ENCODE peak calls at places on chromosomes 11 and 22, in six cellular contexts. One of them, this sample, is unnamed. For H3K36me3 and H3K4me1, the result is how much of the 10 kb centered on the place peaks cover.

GRCh38 chr22:45072322-45072903 is 62.6 kb upstream of the PHF21B start:
- DNase-seq in Peyer's patch: no peak
- DNase-seq in prostate gland: peak
- DNase-seq in aorta: no peak
- DNase-seq in CD4-positive, CD25-positive, alpha-beta regulatory T cell: no peak
- DNase-seq in neuronal stem cell: no peak
- DNase-seq in this sample: no peak

GRCh38 chr11:6505577-6506240 is 8.6 kb downstream of the DNHD1 start:
- DNase-seq in Peyer's patch: no peak
- DNase-seq in prostate gland: peak
- DNase-seq in aorta: no peak
- DNase-seq in CD4-positive, CD25-positive, alpha-beta regulatory T cell: no peak
- DNase-seq in neuronal stem cell: no peak
- DNase-seq in this sample: peak

GRCh38 chr22:37095113-37095512 is 14.4 kb downstream of the TMPRSS6 start:
- DNase-seq in Peyer's patch: no peak
- DNase-seq in prostate gland: no peak
- DNase-seq in aorta: no peak
- DNase-seq in CD4-positive, CD25-positive, alpha-beta regulatory T cell: no peak
- DNase-seq in neuronal stem cell: no peak
- DNase-seq in this sample: no peak

GRCh38 chr11:46306296-46306853 is 28.9 kb downstream of the CREB3L1 start:
- DNase-seq in Peyer's patch: no peak
- DNase-seq in prostate gland: no peak
- DNase-seq in aorta: no peak
- DNase-seq in CD4-positive, CD25-positive, alpha-beta regulatory T cell: no peak
- DNase-seq in neuronal stem cell: no peak
- DNase-seq in this sample: no peak

GRCh38 chr11:115607621-115608191 is 103.5 kb upstream of the CADM1 start:
- DNase-seq in Peyer's patch: no peak
- DNase-seq in prostate gland: no peak
- DNase-seq in aorta: no peak
- DNase-seq in CD4-positive, CD25-positive, alpha-beta regulatory T cell: no peak
- DNase-seq in neuronal stem cell: no peak
- DNase-seq in this sample: no peak

GRCh38 chr11:121814962-121815361 is 301.1 kb downstream of the BLID start:
- DNase-seq in Peyer's patch: no peak
- DNase-seq in prostate gland: no peak
- DNase-seq in aorta: no peak
- DNase-seq in CD4-positive, CD25-positive, alpha-beta regulatory T cell: no peak
- DNase-seq in neuronal stem cell: no peak
- DNase-seq in this sample: no peak

GRCh38 chr11:72735495-72736027 is 16.6 kb downstream of the ARAP1 start:
- DNase-seq in Peyer's patch: no peak
- DNase-seq in prostate gland: no peak
- DNase-seq in aorta: no peak
- DNase-seq in CD4-positive, CD25-positive, alpha-beta regulatory T cell: no peak
- DNase-seq in neuronal stem cell: no peak
- DNase-seq in this sample: no peak

GRCh38 chr11:44894217-44894617 is 56.5 kb downstream of the TP53I11 start:
- DNase-seq in Peyer's patch: peak
- DNase-seq in prostate gland: peak
- DNase-seq in aorta: peak
- DNase-seq in CD4-positive, CD25-positive, alpha-beta regulatory T cell: peak
- DNase-seq in neuronal stem cell: peak
- DNase-seq in this sample: peak

GRCh38 chr11:69060005-69060404 is 11.3 kb downstream of the TPCN2 start:
- DNase-seq in Peyer's patch: no peak
- DNase-seq in prostate gland: no peak
- DNase-seq in aorta: no peak
- DNase-seq in CD4-positive, CD25-positive, alpha-beta regulatory T cell: no peak
- DNase-seq in neuronal stem cell: no peak
- DNase-seq in this sample: no peak

GRCh38 chr11:34274712-34275398 is 83.0 kb downstream of the ABTB2 start:
- DNase-seq in Peyer's patch: peak
- DNase-seq in prostate gland: peak
- DNase-seq in aorta: peak
- DNase-seq in CD4-positive, CD25-positive, alpha-beta regulatory T cell: no peak
- DNase-seq in neuronal stem cell: no peak
- DNase-seq in this sample: peak

GRCh38 chr22:24592846-24593809 is at the start of gene LRRC75B:
- DNase-seq in Peyer's patch: peak
- DNase-seq in prostate gland: peak
- DNase-seq in aorta: peak
- DNase-seq in CD4-positive, CD25-positive, alpha-beta regulatory T cell: no peak
- DNase-seq in neuronal stem cell: peak
- DNase-seq in this sample: peak

GRCh38 chr11:3195251-3196160 is 23.1 kb downstream of the MRGPRG start:
- DNase-seq in Peyer's patch: peak
- DNase-seq in prostate gland: no peak
- DNase-seq in aorta: peak
- DNase-seq in CD4-positive, CD25-positive, alpha-beta regulatory T cell: no peak
- DNase-seq in neuronal stem cell: no peak
- DNase-seq in this sample: peak

GRCh38 chr22:31650391-31650790 is 11.6 kb downstream of the PISD start:
- DNase-seq in Peyer's patch: no peak
- DNase-seq in prostate gland: no peak
- DNase-seq in aorta: peak
- DNase-seq in CD4-positive, CD25-positive, alpha-beta regulatory T cell: no peak
- DNase-seq in neuronal stem cell: no peak
- DNase-seq in this sample: no peak

GRCh38 chr11:2348986-2349385 is 28.1 kb upstream of the CD81 start:
- DNase-seq in Peyer's patch: no peak
- DNase-seq in prostate gland: no peak
- DNase-seq in aorta: no peak
- DNase-seq in CD4-positive, CD25-positive, alpha-beta regulatory T cell: no peak
- DNase-seq in neuronal stem cell: no peak
- DNase-seq in this sample: no peak

GRCh38 chr11:86722041-86722440 is 49.6 kb upstream of the ME3 start:
- DNase-seq in Peyer's patch: no peak
- DNase-seq in prostate gland: no peak
- DNase-seq in aorta: no peak
- DNase-seq in CD4-positive, CD25-positive, alpha-beta regulatory T cell: no peak
- DNase-seq in neuronal stem cell: no peak
- DNase-seq in this sample: no peak

GRCh38 chr11:129277216-129277838 is 85.2 kb upstream of the ARHGAP32 start:
- DNase-seq in Peyer's patch: no peak
- DNase-seq in prostate gland: no peak
- DNase-seq in aorta: no peak
- DNase-seq in CD4-positive, CD25-positive, alpha-beta regulatory T cell: no peak
- DNase-seq in neuronal stem cell: no peak
- DNase-seq in this sample: peak

GRCh38 chr11:133843454-133843987 is 1.8 kb downstream of the SPATA19 start:
- DNase-seq in Peyer's patch: no peak
- DNase-seq in prostate gland: no peak
- DNase-seq in aorta: no peak
- DNase-seq in CD4-positive, CD25-positive, alpha-beta regulatory T cell: no peak
- DNase-seq in neuronal stem cell: no peak
- DNase-seq in this sample: no peak

GRCh38 chr22:22111267-22111751 is 128.7 kb upstream of the TOP3B start:
- DNase-seq in Peyer's patch: no peak
- DNase-seq in prostate gland: no peak
- DNase-seq in aorta: no peak
- DNase-seq in CD4-positive, CD25-positive, alpha-beta regulatory T cell: no peak
- DNase-seq in neuronal stem cell: no peak
- DNase-seq in this sample: no peak

GRCh38 chr11:115276799-115277198 is 227.4 kb downstream of the CADM1 start:
- DNase-seq in Peyer's patch: no peak
- DNase-seq in prostate gland: no peak
- DNase-seq in aorta: no peak
- DNase-seq in CD4-positive, CD25-positive, alpha-beta regulatory T cell: no peak
- DNase-seq in neuronal stem cell: no peak
- DNase-seq in this sample: no peak

GRCh38 chr11:117220568-117220967 is 11.3 kb downstream of the PCSK7 start:
- DNase-seq in Peyer's patch: peak
- DNase-seq in prostate gland: no peak
- DNase-seq in aorta: peak
- DNase-seq in CD4-positive, CD25-positive, alpha-beta regulatory T cell: no peak
- DNase-seq in neuronal stem cell: no peak
- DNase-seq in this sample: no peak

GRCh38 chr11:106988151-106988806 is 30.0 kb downstream of the GUCY1A2 start:
- DNase-seq in Peyer's patch: no peak
- DNase-seq in prostate gland: no peak
- DNase-seq in aorta: peak
- DNase-seq in CD4-positive, CD25-positive, alpha-beta regulatory T cell: no peak
- DNase-seq in neuronal stem cell: no peak
- DNase-seq in this sample: no peak

GRCh38 chr11:64238076-64238475 is 2.8 kb upstream of the FKBP2 start:
- DNase-seq in Peyer's patch: no peak
- DNase-seq in prostate gland: no peak
- DNase-seq in aorta: no peak
- DNase-seq in CD4-positive, CD25-positive, alpha-beta regulatory T cell: no peak
- DNase-seq in neuronal stem cell: no peak
- DNase-seq in this sample: no peak

GRCh38 chr11:108453207-108453835 is 14.0 kb downstream of the C11orf65 start:
- DNase-seq in Peyer's patch: no peak
- DNase-seq in prostate gland: no peak
- DNase-seq in aorta: no peak
- DNase-seq in CD4-positive, CD25-positive, alpha-beta regulatory T cell: no peak
- DNase-seq in neuronal stem cell: no peak
- DNase-seq in this sample: no peak

GRCh38 chr11:41497974-41498373 is 38.5 kb upstream of the LRRC4C start:
- DNase-seq in Peyer's patch: no peak
- DNase-seq in prostate gland: no peak
- DNase-seq in aorta: no peak
- DNase-seq in CD4-positive, CD25-positive, alpha-beta regulatory T cell: no peak
- DNase-seq in neuronal stem cell: peak
- DNase-seq in this sample: no peak

GRCh38 chr11:79092791-79093313 is 348.0 kb downstream of the TENM4 start:
- DNase-seq in Peyer's patch: no peak
- DNase-seq in prostate gland: peak
- DNase-seq in aorta: peak
- DNase-seq in CD4-positive, CD25-positive, alpha-beta regulatory T cell: no peak
- DNase-seq in neuronal stem cell: no peak
- DNase-seq in this sample: no peak

GRCh38 chr22:44051961-44052360 is 27.9 kb downstream of the PARVB start:
- DNase-seq in Peyer's patch: no peak
- DNase-seq in prostate gland: no peak
- DNase-seq in aorta: no peak
- DNase-seq in CD4-positive, CD25-positive, alpha-beta regulatory T cell: no peak
- DNase-seq in neuronal stem cell: no peak
- DNase-seq in this sample: no peak

GRCh38 chr22:46043816-46044717 is 67.1 kb upstream of the WNT7B start:
- DNase-seq in Peyer's patch: peak
- DNase-seq in prostate gland: peak
- DNase-seq in aorta: peak
- DNase-seq in CD4-positive, CD25-positive, alpha-beta regulatory T cell: no peak
- DNase-seq in neuronal stem cell: no peak
- DNase-seq in this sample: peak

GRCh38 chr11:92841719-92842118 is 127.7 kb upstream of the MTNR1B start:
- DNase-seq in Peyer's patch: no peak
- DNase-seq in prostate gland: no peak
- DNase-seq in aorta: no peak
- DNase-seq in CD4-positive, CD25-positive, alpha-beta regulatory T cell: no peak
- DNase-seq in neuronal stem cell: no peak
- DNase-seq in this sample: no peak

GRCh38 chr11:114314096-114314495 is 17.9 kb downstream of the NNMT start:
- DNase-seq in Peyer's patch: no peak
- DNase-seq in prostate gland: no peak
- DNase-seq in aorta: no peak
- DNase-seq in CD4-positive, CD25-positive, alpha-beta regulatory T cell: no peak
- DNase-seq in neuronal stem cell: no peak
- DNase-seq in this sample: no peak

GRCh38 chr11:128772814-128773213 is 78.9 kb downstream of the FLI1 start:
- DNase-seq in Peyer's patch: no peak
- DNase-seq in prostate gland: no peak
- DNase-seq in aorta: peak
- DNase-seq in CD4-positive, CD25-positive, alpha-beta regulatory T cell: no peak
- DNase-seq in neuronal stem cell: no peak
- DNase-seq in this sample: peak

GRCh38 chr11:28900427-28900826 is 792.2 kb downstream of the METTL15 start:
- DNase-seq in Peyer's patch: no peak
- DNase-seq in prostate gland: no peak
- DNase-seq in aorta: no peak
- DNase-seq in CD4-positive, CD25-positive, alpha-beta regulatory T cell: no peak
- DNase-seq in neuronal stem cell: no peak
- DNase-seq in this sample: no peak

DNA sequence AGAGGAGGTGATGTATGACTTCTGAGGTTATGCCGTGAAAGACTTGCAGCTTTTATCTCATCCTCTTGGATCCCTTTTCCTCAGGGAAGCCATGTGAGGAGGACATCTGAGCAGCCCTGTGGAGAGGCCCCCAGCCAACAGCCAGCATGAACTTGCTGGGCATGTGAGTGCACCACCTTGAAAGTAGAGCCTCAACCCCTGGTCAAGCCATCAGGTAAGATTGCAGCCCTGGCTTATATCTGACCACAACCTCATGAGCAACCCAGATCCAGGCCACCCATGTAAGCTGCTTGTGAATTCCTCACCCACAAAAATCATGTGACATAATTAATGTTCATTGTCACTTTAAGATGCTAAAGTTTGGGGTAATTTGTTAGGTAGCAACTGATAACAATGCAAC is 121.0 kb downstream of the MIAT start:
- DNase-seq in Peyer's patch: no peak
- DNase-seq in prostate gland: no peak
- DNase-seq in aorta: no peak
- DNase-seq in CD4-positive, CD25-positive, alpha-beta regulatory T cell: no peak
- DNase-seq in neuronal stem cell: no peak
- DNase-seq in this sample: no peak
- H3K36me3 ChIP-seq in Peyer's patch: under half
- H3K36me3 ChIP-seq in prostate gland: under half
- H3K36me3 ChIP-seq in aorta: under half
- H3K36me3 ChIP-seq in CD4-positive, CD25-positive, alpha-beta regulatory T cell: half or more
- H3K36me3 ChIP-seq in neuronal stem cell: under half
- H3K36me3 ChIP-seq in this sample: under half

GRCh38 chr22:47059076-47059475 is 296.6 kb downstream of the TBC1D22A start:
- DNase-seq in Peyer's patch: peak
- DNase-seq in prostate gland: no peak
- DNase-seq in aorta: no peak
- DNase-seq in CD4-positive, CD25-positive, alpha-beta regulatory T cell: no peak
- DNase-seq in neuronal stem cell: no peak
- DNase-seq in this sample: no peak
- H3K4me1 ChIP-seq in Peyer's patch: under half
- H3K4me1 ChIP-seq in prostate gland: under half
- H3K4me1 ChIP-seq in aorta: under half
- H3K4me1 ChIP-seq in CD4-positive, CD25-positive, alpha-beta regulatory T cell: under half
- H3K4me1 ChIP-seq in neuronal stem cell: under half
- H3K4me1 ChIP-seq in this sample: under half

DNA sequence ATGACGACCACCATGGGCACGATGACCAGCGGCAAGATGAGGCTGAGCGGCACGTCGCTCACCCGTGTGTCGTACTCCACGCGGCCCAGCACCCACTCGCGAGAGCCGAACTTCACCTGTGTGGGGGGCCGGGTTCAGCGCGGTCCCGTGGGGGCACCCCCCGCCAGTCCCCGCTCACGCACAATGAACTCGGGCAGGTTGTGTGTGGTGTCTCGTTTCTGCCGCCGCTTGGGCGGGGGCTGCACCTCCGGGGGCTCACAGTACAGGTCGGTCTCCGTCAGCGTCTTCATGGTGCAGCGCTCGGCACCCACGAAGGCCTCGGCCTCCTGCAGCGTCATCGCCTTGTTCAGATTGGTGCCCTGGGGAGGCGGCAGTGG is 11.2 kb upstream of the MAPK11 start:
- DNase-seq in Peyer's patch: no peak
- DNase-seq in prostate gland: no peak
- DNase-seq in aorta: no peak
- DNase-seq in CD4-positive, CD25-positive, alpha-beta regulatory T cell: no peak
- DNase-seq in neuronal stem cell: no peak
- DNase-seq in this sample: no peak
- H3K36me3 ChIP-seq in Peyer's patch: under half
- H3K36me3 ChIP-seq in prostate gland: under half
- H3K36me3 ChIP-seq in aorta: under half
- H3K36me3 ChIP-seq in CD4-positive, CD25-positive, alpha-beta regulatory T cell: under half
- H3K36me3 ChIP-seq in neuronal stem cell: half or more
- H3K36me3 ChIP-seq in this sample: under half

GRCh38 chr22:19997561-19998231 is 18.9 kb downstream of the ARVCF start:
- DNase-seq in Peyer's patch: no peak
- DNase-seq in prostate gland: no peak
- DNase-seq in aorta: peak
- DNase-seq in CD4-positive, CD25-positive, alpha-beta regulatory T cell: no peak
- DNase-seq in neuronal stem cell: no peak
- DNase-seq in this sample: no peak
- H3K4me1 ChIP-seq in Peyer's patch: under half
- H3K4me1 ChIP-seq in prostate gland: under half
- H3K4me1 ChIP-seq in aorta: under half
- H3K4me1 ChIP-seq in CD4-positive, CD25-positive, alpha-beta regulatory T cell: under half
- H3K4me1 ChIP-seq in neuronal stem cell: half or more
- H3K4me1 ChIP-seq in this sample: under half